ENCODE peak calls at places on chromosomes 12 and 14, in ten cellular contexts. I, G, N, O, M, H, U, P, S and X are unnamed samples.

GRCh38 chr12:67362526-67362925 is 93.4 kb downstream of the CAND1 start:
- DNase-seq in I (no peak), G (no peak), N (no peak), O (no peak), M (no peak), H (no peak), U (no peak), P (no peak), S (no peak), X (no peak)

GRCh38 chr14:22646570-22647254 is 2.6 kb upstream of the OR6J1 start:
- DNase-seq in I (peak), G (no peak), N (no peak), O (peak), M (no peak), H (no peak), U (peak), P (no peak), S (no peak), X (no peak)

GRCh38 chr12:108768591-108769500 is 37.5 kb upstream of the CORO1C start:
- DNase-seq in I (peak), G (peak), N (peak), O (no peak), M (no peak), H (no peak), U (no peak), P (peak), S (peak), X (peak)

GRCh38 chr12:121789233-121789781 is 4.2 kb downstream of the RHOF start:
- DNase-seq in I (no peak), G (no peak), N (no peak), O (no peak), M (no peak), H (no peak), U (no peak), P (no peak), S (no peak), X (no peak)

GRCh38 chr14:90654831-90655276 is 161.4 kb downstream of the TTC7B start:
- DNase-seq in I (no peak), G (no peak), N (no peak), O (peak), M (no peak), H (no peak), U (no peak), P (no peak), S (no peak), X (no peak)

GRCh38 chr12:120049426-120049825 is 60.4 kb downstream of the BICDL1 start:
- DNase-seq in I (no peak), G (no peak), N (no peak), O (no peak), M (no peak), H (no peak), U (no peak), P (no peak), S (no peak), X (no peak)

GRCh38 chr14:61737913-61738312 is 24.3 kb upstream of the SNAPC1 start:
- DNase-seq in I (no peak), G (no peak), N (no peak), O (no peak), M (no peak), H (no peak), U (no peak), P (no peak), S (no peak), X (no peak)

GRCh38 chr12:68185598-68185997 is 26.1 kb upstream of the IFNG start:
- DNase-seq in I (no peak), G (no peak), N (no peak), O (no peak), M (no peak), H (no peak), U (no peak), P (no peak), S (no peak), X (no peak)

DNA sequence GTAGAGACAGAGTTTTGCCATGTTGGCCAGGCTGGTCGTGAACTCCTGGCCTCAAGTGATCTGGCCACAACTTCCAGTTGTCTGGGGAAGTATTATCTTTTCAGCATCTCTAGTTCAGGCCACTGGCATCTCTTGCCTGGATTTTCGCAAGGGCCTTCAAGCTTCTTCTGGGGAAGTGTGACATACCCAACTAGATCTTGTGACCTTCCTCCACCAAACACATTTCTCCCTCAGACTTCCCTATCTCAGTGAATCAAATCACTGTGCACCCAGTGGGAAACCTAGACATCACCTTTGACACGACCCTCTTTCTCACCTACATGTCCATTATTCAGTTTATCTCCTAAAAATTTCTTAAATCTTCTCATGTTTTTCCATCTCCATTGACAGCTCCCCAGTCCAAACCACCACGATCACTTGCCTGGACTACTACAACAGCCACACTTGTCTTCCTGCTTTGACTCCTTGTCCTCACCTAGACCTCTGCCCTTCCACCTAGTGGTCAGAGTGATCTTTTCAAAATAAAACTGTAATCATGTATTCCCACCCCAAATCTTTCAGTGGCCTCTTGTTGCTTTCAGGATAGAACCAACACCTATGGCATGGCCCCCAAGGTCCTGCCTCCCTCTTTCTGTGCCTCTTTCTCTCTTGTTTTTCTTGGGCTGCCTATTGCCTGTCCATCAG is 3.3 kb downstream of the EEF1AKMT3 start:
- DNase-seq in I (no peak), G (no peak), N (no peak), O (no peak), M (no peak), H (no peak), U (no peak), P (no peak), S (no peak), X (no peak)
- TF ChIP-seq CTCF in I (peak), G (no peak), N (no peak), O (no peak), M (no peak), H (no peak), U (no peak), P (no peak), S (no peak), X (no peak)

DNA sequence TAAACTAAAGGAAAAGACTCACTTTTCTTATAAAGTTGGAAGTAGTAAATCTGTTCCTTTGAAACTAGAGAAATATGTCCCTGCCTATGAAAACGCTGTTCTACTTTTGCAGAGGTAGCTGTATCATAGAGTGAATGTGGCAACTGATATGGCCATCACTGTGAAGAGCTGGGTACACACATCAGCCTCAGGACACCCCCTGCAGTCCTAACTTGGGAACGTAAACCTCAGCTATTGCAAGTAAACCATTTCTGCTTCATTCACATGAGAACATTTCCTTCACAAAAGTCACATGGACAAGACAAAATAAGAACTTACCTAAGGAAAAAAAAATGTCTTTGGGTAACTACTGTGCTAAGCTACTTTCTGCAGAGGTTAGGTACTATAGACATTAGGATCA is 233.3 kb upstream of the PPFIA2 start:
- DNase-seq in I (no peak), G (no peak), N (peak), O (peak), M (no peak), H (peak), U (no peak), P (peak), S (peak), X (no peak)
- TF ChIP-seq CTCF in I (no peak), G (peak), N (no peak), O (peak), M (no peak), H (peak), U (no peak), P (peak), S (no peak), X (peak)

GRCh38 chr12:70365648-70366518 is at the start of gene KCNMB4:
- DNase-seq in I (peak), G (peak), N (peak), O (peak), M (peak), H (peak), U (peak), P (peak), S (peak), X (peak)
- TF ChIP-seq CTCF in I (no peak), G (no peak), N (no peak), O (no peak), M (no peak), H (no peak), U (no peak), P (no peak), S (no peak), X (no peak)

GRCh38 chr14:92703516-92703915 is 44.9 kb downstream of the LGMN start:
- DNase-seq in I (no peak), G (no peak), N (no peak), O (no peak), M (no peak), H (no peak), U (no peak), P (no peak), S (no peak), X (no peak)

GRCh38 chr14:92706386-92706785 is 42.0 kb downstream of the LGMN start:
- DNase-seq in I (no peak), G (no peak), N (no peak), O (no peak), M (no peak), H (no peak), U (no peak), P (no peak), S (no peak), X (no peak)

GRCh38 chr14:92704821-92705220 is 43.6 kb downstream of the LGMN start:
- DNase-seq in I (no peak), G (no peak), N (no peak), O (no peak), M (no peak), H (no peak), U (no peak), P (no peak), S (no peak), X (no peak)

GRCh38 chr14:92702441-92702918 is 45.9 kb downstream of the LGMN start:
- DNase-seq in I (no peak), G (no peak), N (no peak), O (no peak), M (no peak), H (no peak), U (no peak), P (no peak), S (no peak), X (no peak)

DNA sequence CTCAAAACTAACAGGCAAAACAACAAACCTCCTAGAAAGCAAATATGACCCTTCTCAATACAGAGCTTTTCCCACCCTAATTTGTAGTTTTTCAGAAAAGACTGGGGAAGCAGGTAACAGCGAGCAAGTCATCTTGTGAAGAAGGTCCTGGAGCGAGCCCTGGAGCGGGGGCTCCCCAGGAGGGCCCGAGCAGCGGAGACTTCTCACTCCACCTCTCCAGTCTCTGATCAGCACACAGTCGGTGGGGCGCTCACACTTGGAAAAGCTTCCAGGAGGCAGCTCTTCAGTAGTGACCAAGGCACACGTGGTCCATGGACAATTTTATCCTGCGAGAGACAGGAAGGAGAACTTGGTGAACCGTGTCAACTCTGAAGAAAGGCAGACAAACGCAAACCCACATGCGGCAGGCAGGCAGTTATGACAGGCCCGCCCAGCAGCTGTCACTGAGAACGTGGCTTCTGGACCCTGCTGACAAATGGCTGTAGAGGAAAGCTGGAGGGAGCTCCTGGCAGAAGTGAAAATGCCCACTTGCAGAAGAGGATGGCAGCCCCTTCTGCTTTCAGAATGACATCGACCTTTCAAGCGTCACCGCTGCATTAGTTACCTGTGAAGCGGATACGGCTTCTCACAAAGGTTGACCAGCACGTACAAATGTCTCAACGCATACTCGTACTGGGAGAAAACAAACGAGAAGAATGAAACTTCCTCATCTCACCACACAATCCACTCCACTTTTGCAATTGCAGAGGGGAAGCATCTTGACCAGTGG is 44.2 kb downstream of the LGMN start:
- DNase-seq in I (no peak), G (no peak), N (no peak), O (no peak), M (no peak), H (no peak), U (no peak), P (peak), S (no peak), X (no peak)
- TF ChIP-seq CTCF in I (no peak), G (no peak), N (no peak), O (no peak), M (no peak), H (no peak), U (no peak), P (no peak), S (no peak), X (no peak)

GRCh38 chr12:47808574-47809380 is 10.9 kb downstream of the HDAC7 start:
- DNase-seq in I (peak), G (no peak), N (no peak), O (no peak), M (no peak), H (peak), U (peak), P (no peak), S (no peak), X (no peak)
- TF ChIP-seq CTCF in I (peak), G (no peak), N (no peak), O (peak), M (no peak), H (peak), U (peak), P (no peak), S (no peak), X (peak)

GRCh38 chr14:71602524-71602923 is 329.7 kb upstream of the RGS6 start:
- DNase-seq in I (no peak), G (no peak), N (no peak), O (no peak), M (no peak), H (no peak), U (no peak), P (no peak), S (no peak), X (no peak)
- TF ChIP-seq CTCF in I (no peak), G (no peak), N (no peak), O (no peak), M (no peak), H (no peak), U (no peak), P (no peak), S (no peak), X (no peak)

DNA sequence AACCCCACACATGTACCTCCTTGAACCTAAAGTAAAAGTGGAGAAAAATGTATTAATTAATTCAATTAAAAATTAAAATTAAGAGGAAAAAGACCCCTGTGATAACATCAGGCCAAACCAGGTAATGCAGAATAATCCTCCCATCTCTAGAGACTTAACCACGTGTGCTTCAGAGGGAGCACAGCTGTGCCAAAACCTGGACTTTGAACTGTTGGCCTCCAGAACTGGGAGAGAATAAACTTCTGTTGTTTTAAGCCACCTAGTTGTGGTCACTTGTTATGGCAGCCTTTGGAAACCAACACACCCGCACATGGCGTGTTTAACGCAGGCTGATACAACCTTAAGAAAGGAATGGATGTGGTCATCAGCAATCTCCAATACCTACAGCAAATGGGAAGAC is 23.8 kb downstream of the OAS2 start:
- DNase-seq in I (peak), G (no peak), N (no peak), O (no peak), M (no peak), H (no peak), U (no peak), P (no peak), S (no peak), X (no peak)
- TF ChIP-seq CTCF in I (peak), G (no peak), N (no peak), O (no peak), M (no peak), H (no peak), U (no peak), P (peak), S (no peak), X (no peak)

GRCh38 chr12:124563401-124563800 is 4.0 kb downstream of the NCOR2 start:
- DNase-seq in I (peak), G (no peak), N (no peak), O (no peak), M (no peak), H (no peak), U (no peak), P (no peak), S (no peak), X (no peak)

GRCh38 chr12:124563809-124564208 is 3.6 kb downstream of the NCOR2 start:
- DNase-seq in I (no peak), G (no peak), N (no peak), O (no peak), M (no peak), H (no peak), U (no peak), P (no peak), S (no peak), X (no peak)

GRCh38 chr12:124562796-124563181 is 4.6 kb downstream of the NCOR2 start:
- DNase-seq in I (no peak), G (no peak), N (no peak), O (no peak), M (no peak), H (no peak), U (no peak), P (no peak), S (no peak), X (no peak)

GRCh38 chr12:124561231-124561630 is 6.2 kb downstream of the NCOR2 start:
- DNase-seq in I (peak), G (no peak), N (no peak), O (no peak), M (no peak), H (no peak), U (no peak), P (no peak), S (no peak), X (no peak)

GRCh38 chr12:124562018-124562795 is 5.2 kb downstream of the NCOR2 start:
- DNase-seq in I (peak), G (no peak), N (no peak), O (no peak), M (no peak), H (no peak), U (no peak), P (no peak), S (no peak), X (no peak)
- TF ChIP-seq CTCF in I (no peak), G (no peak), N (no peak), O (no peak), M (no peak), H (no peak), U (no peak), P (no peak), S (no peak), X (no peak)

GRCh38 chr12:70040141-70040540 is 203.1 kb upstream of the CNOT2 start:
- DNase-seq in I (peak), G (no peak), N (no peak), O (peak), M (no peak), H (no peak), U (no peak), P (no peak), S (no peak), X (no peak)
- TF ChIP-seq CTCF in I (no peak), G (no peak), N (no peak), O (peak), M (no peak), H (no peak), U (no peak), P (no peak), S (no peak), X (no peak)

DNA sequence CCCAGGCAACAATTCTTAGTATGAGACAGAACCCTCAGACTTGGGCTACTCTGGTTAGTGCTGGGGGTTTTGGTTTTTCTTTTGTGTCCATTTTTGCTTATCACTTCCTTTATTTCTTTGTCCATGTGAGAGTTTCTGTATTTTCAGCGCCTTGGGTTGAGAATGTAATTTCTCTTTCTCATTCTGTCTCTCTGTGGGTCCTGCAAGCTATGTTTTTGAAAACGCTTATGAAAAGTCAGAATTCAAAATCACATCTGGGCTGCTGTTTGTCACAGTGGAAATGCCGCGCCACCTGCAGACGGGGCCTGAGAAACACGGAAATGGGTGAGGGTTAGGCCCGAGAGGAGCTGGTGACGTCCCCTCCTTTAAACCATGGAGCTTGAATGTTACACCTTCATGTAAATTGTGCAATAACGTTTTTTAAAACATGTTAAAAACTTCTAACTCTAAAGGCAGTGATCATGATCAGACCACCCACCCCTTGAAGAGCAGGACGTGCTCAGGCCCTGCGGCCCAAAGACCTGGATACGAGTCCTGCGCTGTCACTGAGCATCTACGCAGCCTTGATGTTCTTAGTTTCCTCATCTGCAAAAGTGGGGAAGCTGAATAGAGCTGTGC is 26.1 kb downstream of the JDP2 start:
- DNase-seq in I (no peak), G (no peak), N (no peak), O (no peak), M (no peak), H (no peak), U (no peak), P (no peak), S (peak), X (no peak)
- TF ChIP-seq CTCF in I (no peak), G (no peak), N (no peak), O (no peak), M (no peak), H (peak), U (no peak), P (no peak), S (no peak), X (no peak)